ENCODE peak calls at places on chromosome 2, in seven cellular contexts. Y is IMR-90, Q is H9, W is mesenchymal stem cell, T is neuronal stem cell, P is trophoblast cell, X is H1. F is an unnamed sample.

GRCh38 chr2:207543272-207543671 is 13.5 kb downstream of the CREB1 start:
- DNase-seq in Y (no peak), Q (no peak), W (no peak), T (no peak), P (no peak), X (no peak), F (no peak)

GRCh38 chr2:240557808-240558207 is at the start of gene ANKMY1:
- DNase-seq in Y (peak), Q (peak), W (peak), T (peak), P (peak), X (peak), F (peak)

GRCh38 chr2:156562136-156562535 is 126.0 kb downstream of the GPD2 start:
- DNase-seq in Y (no peak), Q (no peak), W (no peak), T (no peak), P (no peak), X (no peak), F (peak)

GRCh38 chr2:127658641-127659407 is 12.9 kb downstream of the GPR17 start:
- DNase-seq in Y (no peak), Q (no peak), W (no peak), T (no peak), P (no peak), X (no peak), F (no peak)

GRCh38 chr2:36561223-36561944 is 36.6 kb downstream of the FEZ2 start:
- DNase-seq in Y (peak), Q (no peak), W (peak), T (no peak), P (peak), X (no peak), F (peak)

GRCh38 chr2:179186126-179186525 is 78.5 kb downstream of the SESTD1 start:
- DNase-seq in Y (peak), Q (no peak), W (peak), T (no peak), P (no peak), X (no peak), F (no peak)

GRCh38 chr2:165820296-165820695 is 26.2 kb upstream of the GALNT3 start:
- DNase-seq in Y (no peak), Q (no peak), W (no peak), T (no peak), P (no peak), X (no peak), F (no peak)

GRCh38 chr2:46036929-46037328 is 260.3 kb upstream of the EPAS1 start:
- DNase-seq in Y (peak), Q (no peak), W (peak), T (no peak), P (peak), X (no peak), F (no peak)

GRCh38 chr2:219575566-219576504 is 3.7 kb downstream of the INHA start:
- DNase-seq in Y (no peak), Q (no peak), W (no peak), T (no peak), P (no peak), X (no peak), F (no peak)

GRCh38 chr2:18123211-18123570 is 244.7 kb downstream of the KCNS3 start:
- DNase-seq in Y (no peak), Q (no peak), W (no peak), T (no peak), P (no peak), X (no peak), F (no peak)

GRCh38 chr2:161576421-161576820 is 47.8 kb upstream of the SLC4A10 start:
- DNase-seq in Y (no peak), Q (peak), W (no peak), T (no peak), P (peak), X (peak), F (peak)

GRCh38 chr2:229407170-229407569 is 136.1 kb upstream of the PID1 start:
- DNase-seq in Y (peak), Q (no peak), W (peak), T (no peak), P (peak), X (no peak), F (peak)

GRCh38 chr2:6764968-6765723 is 100.6 kb downstream of the CMPK2 start:
- DNase-seq in Y (no peak), Q (peak), W (no peak), T (no peak), P (no peak), X (no peak), F (no peak)

GRCh38 chr2:232846055-232846454 is 24.0 kb upstream of the SNORC start:
- DNase-seq in Y (no peak), Q (no peak), W (no peak), T (no peak), P (no peak), X (no peak), F (no peak)

GRCh38 chr2:181304011-181304844 is 153.0 kb upstream of the ITGA4 start:
- DNase-seq in Y (no peak), Q (no peak), W (no peak), T (no peak), P (no peak), X (no peak), F (no peak)

GRCh38 chr2:67234443-67234842 is 162.7 kb upstream of the ETAA1 start:
- DNase-seq in Y (peak), Q (peak), W (peak), T (peak), P (peak), X (no peak), F (peak)

GRCh38 chr2:239882335-239882734 is 142.8 kb downstream of the NDUFA10 start:
- DNase-seq in Y (no peak), Q (peak), W (no peak), T (peak), P (peak), X (peak), F (peak)

GRCh38 chr2:66445076-66445724 is 10.3 kb downstream of the MEIS1 start:
- DNase-seq in Y (no peak), Q (peak), W (peak), T (no peak), P (no peak), X (peak), F (peak)

GRCh38 chr2:236167297-236168109 is 683 bp downstream of the GBX2 start:
- DNase-seq in Y (peak), Q (no peak), W (peak), T (peak), P (peak), X (peak), F (peak)

GRCh38 chr2:24105816-24106215 is 17.3 kb downstream of the PFN4 start:
- DNase-seq in Y (no peak), Q (no peak), W (no peak), T (no peak), P (no peak), X (no peak), F (no peak)

GRCh38 chr2:63594622-63595021 is 5.9 kb downstream of the MDH1 start:
- DNase-seq in Y (no peak), Q (no peak), W (no peak), T (no peak), P (no peak), X (no peak), F (no peak)

GRCh38 chr2:167293172-167293781 is 405.0 kb downstream of the XIRP2 start:
- DNase-seq in Y (peak), Q (peak), W (peak), T (peak), P (peak), X (peak), F (peak)

GRCh38 chr2:27833931-27834330 is 56.3 kb downstream of the RBKS start:
- DNase-seq in Y (peak), Q (no peak), W (peak), T (no peak), P (no peak), X (no peak), F (peak)

GRCh38 chr2:216695401-216695821 is at the start of gene IGFBP5:
- DNase-seq in Y (peak), Q (peak), W (peak), T (peak), P (no peak), X (peak), F (peak)

GRCh38 chr2:58427572-58428285 is 186.6 kb upstream of the FANCL start:
- DNase-seq in Y (peak), Q (peak), W (peak), T (peak), P (peak), X (peak), F (peak)

GRCh38 chr2:167134381-167135072 is 246.2 kb downstream of the XIRP2 start:
- DNase-seq in Y (peak), Q (no peak), W (peak), T (no peak), P (no peak), X (no peak), F (peak)

GRCh38 chr2:12710301-12710700 is 6.4 kb upstream of the TRIB2 start:
- DNase-seq in Y (no peak), Q (no peak), W (no peak), T (no peak), P (no peak), X (no peak), F (no peak)

DNA sequence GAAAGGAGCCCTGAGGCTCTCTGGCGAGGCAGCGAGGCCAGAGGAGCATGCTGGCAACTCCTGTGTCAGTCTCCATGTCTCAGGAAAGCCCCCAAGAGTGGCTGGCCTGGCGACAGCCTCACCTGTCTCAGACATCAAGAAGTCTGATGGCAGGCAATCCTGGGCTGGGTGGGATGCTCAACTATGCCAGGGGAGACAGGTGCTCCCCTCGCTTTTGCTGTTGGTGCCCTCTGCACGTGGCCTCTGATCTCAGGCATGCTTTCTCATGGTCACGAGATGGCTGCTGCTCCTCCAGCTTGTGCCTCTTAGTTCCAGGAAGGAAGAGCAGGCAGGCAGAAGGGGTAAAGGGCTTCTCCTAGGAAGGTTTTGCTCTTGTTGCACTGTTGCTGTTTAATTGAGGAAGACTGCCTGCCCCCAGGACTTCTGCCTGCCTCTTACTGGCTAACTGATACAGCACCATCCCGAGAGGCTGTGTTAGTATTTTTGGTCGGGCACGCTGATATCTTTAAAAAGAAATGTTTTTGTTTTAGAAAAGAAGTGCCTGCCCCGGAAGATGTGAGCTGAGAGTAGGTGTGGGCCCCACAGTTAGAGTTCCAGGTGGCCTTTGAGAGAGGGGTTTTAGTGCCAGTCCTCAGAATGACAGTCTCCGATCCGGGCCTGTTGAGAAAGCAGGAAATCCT is 344.8 kb upstream of the HS6ST1 start:
- DNase-seq in Y (no peak), Q (no peak), W (no peak), T (no peak), P (no peak), X (no peak), F (no peak)
- H3K4me2 ChIP-seq in Y (no peak), Q (no peak), W (no peak), T (no peak), P (no peak), X (no peak), F (no peak)

DNA sequence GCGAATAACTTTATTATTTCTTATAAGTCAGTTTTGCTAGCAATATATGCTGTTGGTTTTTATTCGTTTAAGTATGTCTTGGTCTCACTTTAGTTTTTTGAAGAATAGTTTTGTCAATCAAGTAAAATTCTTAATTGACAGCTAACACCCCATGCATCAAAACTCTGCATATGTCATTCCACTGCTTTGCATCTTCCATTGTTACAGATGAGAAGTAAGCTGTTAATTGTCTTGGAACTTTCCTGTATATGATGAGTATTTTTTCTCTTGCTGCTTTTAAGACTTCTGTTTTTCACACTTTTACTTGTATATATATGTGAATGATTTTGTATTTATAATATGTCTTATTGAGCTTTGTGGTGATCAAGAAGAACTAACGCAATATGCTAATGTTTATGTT is 1048.4 kb downstream of the CNTNAP5 start:
- DNase-seq in Y (no peak), Q (no peak), W (no peak), T (no peak), P (no peak), X (no peak), F (peak)
- H2BK5ac ChIP-seq in Y (no peak), Q (no peak), W (no peak), T (no peak), P (no peak), X (no peak), F (no peak)

GRCh38 chr2:188091235-188091634 is 200.4 kb upstream of the GULP1 start:
- DNase-seq in Y (no peak), Q (no peak), W (no peak), T (no peak), P (no peak), X (no peak), F (peak)

GRCh38 chr2:188102881-188103280 is 188.8 kb upstream of the GULP1 start:
- DNase-seq in Y (no peak), Q (no peak), W (no peak), T (no peak), P (no peak), X (no peak), F (no peak)

DNA sequence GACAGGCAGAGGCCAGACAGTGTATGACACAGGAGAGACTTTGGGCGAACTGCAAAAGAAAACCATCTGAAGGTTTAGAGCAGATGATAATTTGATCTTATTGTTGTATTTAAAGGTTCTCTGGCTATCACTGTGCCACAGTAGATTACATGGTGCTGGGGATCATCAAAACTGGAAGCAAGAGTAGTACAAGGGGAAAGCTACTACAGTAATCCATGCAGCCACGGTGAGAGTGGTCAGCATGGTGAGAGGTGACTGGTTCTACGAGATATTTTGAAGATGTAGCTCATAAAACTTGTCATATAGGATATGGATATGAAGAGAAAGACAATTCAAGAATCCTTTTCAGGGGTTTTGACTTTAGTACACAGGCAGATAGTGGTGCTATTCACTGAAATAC is 194.8 kb upstream of the GULP1 start:
- DNase-seq in Y (no peak), Q (no peak), W (no peak), T (no peak), P (no peak), X (no peak), F (no peak)
- H2BK120ac ChIP-seq in Y (no peak), Q (no peak), W (no peak), T (no peak), P (no peak), X (no peak), F (no peak)

GRCh38 chr2:145764631-145765030 is 1244.7 kb upstream of the ZEB2 start:
- DNase-seq in Y (no peak), Q (no peak), W (no peak), T (no peak), P (no peak), X (no peak), F (no peak)

GRCh38 chr2:145760781-145761649 is 1241.1 kb upstream of the ZEB2 start:
- DNase-seq in Y (peak), Q (no peak), W (peak), T (no peak), P (no peak), X (no peak), F (peak)

GRCh38 chr2:145755019-145755837 is 1235.3 kb upstream of the ZEB2 start:
- DNase-seq in Y (no peak), Q (no peak), W (no peak), T (no peak), P (no peak), X (no peak), F (no peak)

GRCh38 chr2:145757503-145758290 is 1237.8 kb upstream of the ZEB2 start:
- DNase-seq in Y (no peak), Q (no peak), W (no peak), T (no peak), P (no peak), X (no peak), F (no peak)

DNA sequence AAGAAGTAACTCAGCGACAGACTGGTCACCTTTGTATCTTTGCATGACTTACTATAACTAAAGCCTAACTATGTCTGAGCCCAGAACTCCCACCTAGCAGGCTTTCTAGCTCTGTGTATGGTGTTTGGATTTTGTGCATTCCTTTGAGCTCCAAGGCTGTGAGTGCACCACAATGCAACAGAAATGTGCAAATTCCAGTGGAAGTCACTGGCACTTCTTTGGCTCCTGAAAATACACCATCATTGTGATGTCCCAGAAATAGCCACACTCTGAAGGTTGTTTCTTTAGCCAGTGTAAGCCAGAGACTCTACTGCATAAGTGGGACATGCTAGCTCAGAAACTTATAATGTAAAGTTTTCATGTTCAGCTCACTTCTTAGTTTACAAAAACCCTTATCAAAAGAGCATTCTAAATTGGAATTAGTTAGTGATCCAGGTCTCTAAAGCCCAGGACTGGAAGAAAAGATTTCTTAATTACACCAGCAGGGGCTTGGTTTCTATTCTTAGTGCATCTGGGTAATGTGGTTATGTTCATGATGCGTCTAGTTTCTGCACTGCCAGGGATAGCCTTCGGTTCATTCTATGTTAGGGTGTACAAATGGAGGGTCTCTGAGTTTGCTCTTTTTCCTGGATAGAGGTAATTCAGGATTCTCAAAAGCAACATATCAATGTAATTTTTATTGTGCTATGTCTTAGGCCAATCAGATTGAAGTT is 1239.5 kb upstream of the ZEB2 start:
- DNase-seq in Y (peak), Q (no peak), W (no peak), T (no peak), P (no peak), X (no peak), F (no peak)
- H3K4me2 ChIP-seq in Y (no peak), Q (no peak), W (no peak), T (no peak), P (no peak), X (no peak), F (no peak)

F was measured in mesendoderm.